ENCODE peak calls at places on chromosomes 2 and 18, in nine cellular contexts. M is colonic mucosa, B is sigmoid colon, Z is Peyer's patch, L is fibroblast of mammary gland, U is astrocyte of the cerebellum, R is GM12865, V is upper lobe of left lung, E is AG09309. K is an unnamed sample.

GRCh38 chr18:8349608-8350323 is 259.5 kb upstream of the RAB12 start:
- DNase-seq in M (no peak), B (no peak), Z (no peak), L (no peak), U (no peak), R (no peak), V (no peak), E (no peak), K (no peak)

GRCh38 chr18:45774065-45774521 is 50.1 kb downstream of the SLC14A1 start:
- DNase-seq in M (no peak), B (no peak), Z (no peak), L (peak), U (no peak), R (no peak), V (no peak), E (no peak), K (no peak)

GRCh38 chr2:178865121-178865520 is 57.9 kb upstream of the TTN start:
- DNase-seq in M (no peak), B (no peak), Z (no peak), L (peak), U (no peak), R (no peak), V (no peak), E (no peak), K (no peak)

GRCh38 chr2:227488045-227488444 is 16.1 kb downstream of the AGFG1 start:
- DNase-seq in M (no peak), B (no peak), Z (no peak), L (no peak), U (no peak), R (no peak), V (no peak), E (no peak), K (no peak)

GRCh38 chr2:50538137-50538536 is 493.8 kb downstream of the NRXN1 start:
- DNase-seq in M (no peak), B (peak), Z (no peak), L (no peak), U (no peak), R (no peak), V (no peak), E (no peak), K (no peak)

GRCh38 chr2:119301413-119301812 is 65.2 kb downstream of the C2orf76 start:
- DNase-seq in M (no peak), B (no peak), Z (no peak), L (peak), U (peak), R (no peak), V (no peak), E (no peak), K (no peak)

GRCh38 chr18:35193313-35193712 is 47.5 kb upstream of the ZNF397 start:
- DNase-seq in M (no peak), B (no peak), Z (no peak), L (no peak), U (no peak), R (no peak), V (no peak), E (no peak), K (no peak)

GRCh38 chr2:139230881-139231280 is 450.7 kb upstream of the NXPH2 start:
- DNase-seq in M (no peak), B (no peak), Z (no peak), L (no peak), U (no peak), R (no peak), V (no peak), E (no peak), K (no peak)

GRCh38 chr2:29000481-29000880 is 19.4 kb downstream of the TOGARAM2 start:
- DNase-seq in M (peak), B (peak), Z (peak), L (no peak), U (no peak), R (peak), V (no peak), E (no peak), K (no peak)

GRCh38 chr2:126399001-126399400 is 257.0 kb upstream of the GYPC start:
- DNase-seq in M (no peak), B (no peak), Z (no peak), L (no peak), U (no peak), R (peak), V (no peak), E (no peak), K (no peak)

GRCh38 chr2:217960351-217960750 is 42.4 kb downstream of the TNS1 start:
- DNase-seq in M (no peak), B (peak), Z (no peak), L (no peak), U (no peak), R (no peak), V (no peak), E (no peak), K (peak)

GRCh38 chr2:121721926-121722325 is 14.7 kb downstream of the NIFK start:
- DNase-seq in M (no peak), B (peak), Z (no peak), L (peak), U (no peak), R (no peak), V (no peak), E (peak), K (no peak)

GRCh38 chr2:191835539-191836350 is 11.1 kb downstream of the CAVIN2 start:
- DNase-seq in M (no peak), B (no peak), Z (no peak), L (peak), U (no peak), R (no peak), V (peak), E (no peak), K (no peak)

GRCh38 chr2:60505240-60505639 is 48.2 kb downstream of the BCL11A start:
- DNase-seq in M (no peak), B (no peak), Z (no peak), L (no peak), U (no peak), R (no peak), V (no peak), E (no peak), K (no peak)

GRCh38 chr2:121279476-121279875 is 5.5 kb downstream of the TFCP2L1 start:
- DNase-seq in M (no peak), B (peak), Z (no peak), L (no peak), U (no peak), R (no peak), V (no peak), E (no peak), K (no peak)

GRCh38 chr2:68769586-68770270 is 35.1 kb downstream of the ARHGAP25 start:
- DNase-seq in M (no peak), B (no peak), Z (no peak), L (no peak), U (no peak), R (no peak), V (no peak), E (no peak), K (no peak)

GRCh38 chr18:292271-292670 is 24.4 kb upstream of the THOC1 start:
- DNase-seq in M (no peak), B (no peak), Z (no peak), L (peak), U (no peak), R (no peak), V (no peak), E (no peak), K (no peak)

GRCh38 chr2:100262555-100263320 is 59.6 kb downstream of the LONRF2 start:
- DNase-seq in M (peak), B (peak), Z (peak), L (peak), U (no peak), R (peak), V (no peak), E (no peak), K (peak)

GRCh38 chr2:127901339-127902072 is 15.8 kb upstream of the AMMECR1L start:
- DNase-seq in M (peak), B (peak), Z (no peak), L (peak), U (peak), R (no peak), V (no peak), E (no peak), K (peak)

GRCh38 chr2:37602702-37603101 is 68.7 kb downstream of the CDC42EP3 start:
- DNase-seq in M (no peak), B (no peak), Z (no peak), L (no peak), U (no peak), R (peak), V (no peak), E (no peak), K (no peak)

GRCh38 chr18:60060578-60060977 is 160.8 kb downstream of the PMAIP1 start:
- DNase-seq in M (no peak), B (no peak), Z (no peak), L (peak), U (no peak), R (no peak), V (no peak), E (no peak), K (no peak)

GRCh38 chr18:13036622-13037320 is 45.6 kb downstream of the CEP192 start:
- DNase-seq in M (no peak), B (no peak), Z (no peak), L (peak), U (no peak), R (no peak), V (peak), E (peak), K (no peak)

GRCh38 chr2:223051580-223052375 is at the start of gene KCNE4:
- DNase-seq in M (peak), B (peak), Z (no peak), L (peak), U (no peak), R (no peak), V (no peak), E (no peak), K (peak)

GRCh38 chr18:26649193-26649543 is 100.8 kb upstream of the KCTD1 start:
- DNase-seq in M (no peak), B (no peak), Z (no peak), L (no peak), U (no peak), R (no peak), V (no peak), E (no peak), K (no peak)

DNA sequence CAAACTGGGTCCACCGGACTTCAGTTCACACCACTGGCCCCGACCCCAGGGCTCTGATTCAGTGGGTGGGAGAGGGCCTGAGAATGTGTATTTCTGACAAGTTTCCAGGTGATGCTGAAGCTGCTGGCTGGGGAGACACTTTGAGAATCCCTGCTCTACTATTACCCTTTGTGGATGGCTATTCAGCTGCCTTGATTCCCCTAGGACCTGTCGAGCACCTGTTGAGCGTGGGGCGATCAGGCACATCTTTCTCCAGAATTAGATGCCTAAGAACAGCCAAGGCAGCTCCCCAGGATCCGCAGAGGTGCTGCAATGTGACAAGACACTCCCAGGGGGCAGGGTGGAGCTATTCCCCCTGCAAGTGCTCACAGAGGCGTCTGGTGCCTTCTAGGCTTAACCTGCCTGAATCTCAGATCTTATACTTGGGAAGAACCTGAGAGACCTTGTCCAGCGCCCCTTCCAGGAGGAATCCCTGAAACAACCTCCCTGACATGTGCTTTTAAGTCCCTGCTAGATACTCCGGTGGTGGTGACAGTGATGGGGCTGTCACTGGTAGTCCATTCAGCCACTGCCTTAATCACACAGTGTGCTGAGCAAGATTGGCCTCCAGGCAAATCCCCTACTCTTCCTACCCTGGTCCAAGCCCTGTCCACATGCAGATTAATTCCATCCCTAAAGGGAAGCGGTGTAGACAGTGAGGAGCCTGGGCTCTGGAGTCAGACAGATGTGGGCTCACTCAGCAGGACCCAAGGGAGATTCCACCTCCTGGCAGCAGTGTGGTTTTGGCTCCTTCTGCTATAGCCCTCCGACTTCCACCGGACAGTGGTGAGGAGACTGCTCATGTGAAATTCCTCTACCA is 43.4 kb upstream of the OTOF start:
- DNase-seq in M (no peak), B (peak), Z (no peak), L (peak), U (no peak), R (peak), V (no peak), E (no peak), K (no peak)
- TF ChIP-seq CTCF in M (peak), B (no peak), Z (peak), L (peak), U (peak), R (peak), V (no peak), E (peak), K (no peak)

DNA sequence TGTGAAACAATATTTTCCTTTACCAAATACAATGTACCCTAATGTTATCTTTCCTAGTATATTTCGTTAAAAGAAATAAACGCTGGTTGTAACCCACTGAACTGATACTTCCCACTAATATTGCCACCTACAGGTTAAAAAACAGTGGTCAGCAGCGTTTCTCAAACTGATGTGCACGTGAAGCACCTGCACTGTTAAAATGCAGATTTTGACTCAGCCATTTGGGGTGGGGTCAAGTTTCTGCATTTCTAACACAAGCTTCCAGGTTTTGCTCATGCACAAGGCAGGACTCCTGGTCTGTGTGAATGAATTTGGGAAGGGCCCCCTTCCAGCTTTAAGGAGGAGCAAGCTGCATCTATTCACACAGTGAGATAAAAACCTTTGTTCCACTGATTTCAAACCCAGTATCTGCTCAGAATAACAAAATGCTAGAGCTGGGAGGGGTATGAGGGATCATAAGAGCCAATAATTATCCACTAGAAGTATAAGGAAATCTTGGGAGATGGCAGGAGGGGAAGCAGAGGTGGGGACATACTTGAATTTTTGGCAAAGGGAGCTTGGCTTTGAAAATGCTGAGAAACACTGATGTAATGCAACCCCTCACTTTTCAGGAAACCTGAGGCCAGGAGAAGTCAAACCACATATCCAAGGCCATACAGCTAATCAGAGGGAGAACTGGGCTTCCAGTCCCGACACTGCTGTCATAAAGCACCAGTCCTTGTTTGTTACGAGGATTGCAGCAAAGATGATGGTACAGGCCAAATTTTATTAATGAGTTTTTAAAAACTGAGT is 116.2 kb downstream of the RBMS1 start:
- DNase-seq in M (no peak), B (no peak), Z (no peak), L (peak), U (no peak), R (no peak), V (no peak), E (no peak), K (no peak)
- H3K4me3 ChIP-seq in M (no peak), B (no peak), Z (no peak), L (no peak), U (no peak), R (no peak), V (no peak), E (no peak), K (no peak)

DNA sequence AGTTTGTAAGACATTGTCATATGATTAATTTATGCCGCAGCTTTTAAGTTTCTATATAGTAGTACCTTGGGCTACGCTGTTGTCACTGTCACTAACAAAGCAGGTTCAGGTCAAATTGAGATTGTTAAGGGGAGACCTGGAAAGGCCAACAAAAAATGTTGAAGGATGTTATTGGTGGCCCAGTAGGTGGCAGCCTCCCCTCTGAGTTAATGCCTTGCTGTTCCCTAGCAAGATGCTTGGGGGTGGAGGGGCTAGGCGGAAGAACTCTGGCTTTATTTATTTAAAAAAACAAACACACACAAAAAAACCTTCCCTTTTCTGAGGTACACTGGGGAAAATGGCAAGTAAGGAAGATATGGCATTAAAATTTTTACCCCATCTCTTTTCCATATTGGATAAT is 128.3 kb upstream of the ATP5MC3 start:
- DNase-seq in M (no peak), B (no peak), Z (no peak), L (peak), U (no peak), R (peak), V (no peak), E (peak), K (no peak)
- TF ChIP-seq CTCF in M (peak), B (peak), Z (no peak), L (peak), U (no peak), R (peak), V (no peak), E (peak), K (no peak)

GRCh38 chr2:85281553-85281952 is 46.2 kb downstream of the TGOLN2 start:
- DNase-seq in M (no peak), B (no peak), Z (no peak), L (no peak), U (no peak), R (no peak), V (no peak), E (no peak), K (no peak)

GRCh38 chr2:85277416-85278158 is 50.2 kb downstream of the TGOLN2 start:
- DNase-seq in M (peak), B (peak), Z (no peak), L (peak), U (no peak), R (no peak), V (no peak), E (peak), K (peak)

GRCh38 chr2:85276571-85277121 is 51.1 kb downstream of the TGOLN2 start:
- DNase-seq in M (no peak), B (no peak), Z (no peak), L (no peak), U (no peak), R (no peak), V (no peak), E (no peak), K (no peak)

GRCh38 chr2:85275984-85276540 is 51.7 kb downstream of the TGOLN2 start:
- DNase-seq in M (no peak), B (no peak), Z (no peak), L (no peak), U (no peak), R (no peak), V (no peak), E (no peak), K (no peak)

DNA sequence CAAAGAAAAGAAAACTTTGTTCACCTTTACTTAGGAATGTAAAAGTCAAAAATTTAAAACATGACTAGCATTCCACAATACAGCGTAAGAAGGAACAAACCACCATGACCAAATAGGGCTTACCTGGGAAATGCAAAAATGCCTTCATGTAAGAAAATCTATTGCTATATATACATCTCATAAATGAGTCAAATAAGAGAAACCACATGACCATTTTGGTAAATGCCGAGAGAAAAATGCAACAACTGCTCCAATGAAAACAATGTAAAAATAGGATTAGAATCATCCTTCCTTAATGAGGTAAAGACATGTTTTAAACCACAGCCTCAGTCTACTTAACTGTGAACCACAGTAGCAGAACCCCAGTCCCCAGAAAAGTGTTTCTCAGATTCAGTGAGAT is 49.4 kb downstream of the TGOLN2 start:
- DNase-seq in M (no peak), B (no peak), Z (no peak), L (peak), U (no peak), R (no peak), V (no peak), E (peak), K (no peak)
- H3K4me3 ChIP-seq in M (no peak), B (no peak), Z (no peak), L (no peak), U (no peak), R (no peak), V (no peak), E (no peak), K (no peak)

GRCh38 chr2:6866239-6866745 is 585 bp upstream of the CMPK2 start:
- DNase-seq in M (peak), B (peak), Z (peak), L (peak), U (peak), R (peak), V (no peak), E (no peak), K (peak)

GRCh38 chr2:6864938-6865345 is 765 bp downstream of the CMPK2 start:
- DNase-seq in M (no peak), B (peak), Z (peak), L (no peak), U (no peak), R (no peak), V (peak), E (no peak), K (peak)

GRCh38 chr2:6866982-6867381 is 1.3 kb upstream of the CMPK2 start:
- DNase-seq in M (no peak), B (no peak), Z (no peak), L (no peak), U (no peak), R (no peak), V (no peak), E (no peak), K (no peak)

GRCh38 chr2:6864251-6864758 is 1.4 kb downstream of the CMPK2 start:
- DNase-seq in M (no peak), B (no peak), Z (no peak), L (no peak), U (no peak), R (no peak), V (no peak), E (no peak), K (no peak)

GRCh38 chr2:6865346-6866238 is at the start of gene CMPK2:
- DNase-seq in M (peak), B (peak), Z (peak), L (peak), U (peak), R (peak), V (peak), E (no peak), K (peak)
- TF ChIP-seq CTCF in M (no peak), B (no peak), Z (peak), L (no peak), U (no peak), R (peak), V (peak), E (no peak), K (no peak)

K was measured in uterus.